ENCODE peak calls at places on chromosomes 1 and 21, in four cellular contexts. Z is K562, B is HepG2, C is GM12878. T is an unnamed sample.
A peak's percentile ranks its signal among the peaks of the same experiment; 100 is the strongest.

GRCh38 chr1:225883616-225884265 is 1.6 kb upstream of the TMEM63A start:
- DNase-seq in Z (peak; percentile 43), B (no peak), C (no peak), T (no peak)

GRCh38 chr1:190747643-190748186 is 270.1 kb upstream of the BRINP3 start:
- DNase-seq in Z (no peak), B (no peak), C (no peak), T (no peak)

GRCh38 chr1:108524676-108525075 is 35.2 kb upstream of the EEIG2 start:
- DNase-seq in Z (no peak), B (no peak), C (no peak), T (no peak)

GRCh38 chr21:36411301-36411700 is 26.1 kb downstream of the CHAF1B start:
- DNase-seq in Z (no peak), B (no peak), C (no peak), T (no peak)

GRCh38 chr21:42343963-42344510 is 6.8 kb downstream of the TFF2 start:
- DNase-seq in Z (no peak), B (no peak), C (no peak), T (no peak)

GRCh38 chr1:54485417-54485816 is 62.6 kb upstream of the ACOT11 start:
- DNase-seq in Z (no peak), B (no peak), C (no peak), T (no peak)

GRCh38 chr1:11746092-11746491 is 10.2 kb downstream of the AGTRAP start:
- DNase-seq in Z (no peak), B (no peak), C (no peak), T (no peak)

GRCh38 chr21:16419188-16419874 is 689.5 kb downstream of the USP25 start:
- DNase-seq in Z (no peak), B (peak; percentile 12), C (no peak), T (peak; percentile 6)

GRCh38 chr1:159922499-159923202 is 2.7 kb downstream of the TAGLN2 start:
- DNase-seq in Z (peak; percentile 56), B (no peak), C (no peak), T (no peak)

GRCh38 chr1:228243093-228243492 is 35.2 kb downstream of the OBSCN start:
- DNase-seq in Z (no peak), B (no peak), C (no peak), T (no peak)

GRCh38 chr1:85607913-85608250 is 27.3 kb downstream of the CCN1 start:
- DNase-seq in Z (no peak), B (no peak), C (no peak), T (no peak)

GRCh38 chr21:42520628-42521253 is 7.1 kb downstream of the SLC37A1 start:
- DNase-seq in Z (peak; percentile 68), B (no peak), C (no peak), T (peak; percentile 63)

GRCh38 chr1:87841332-87841731 is 512.7 kb downstream of the LMO4 start:
- DNase-seq in Z (no peak), B (no peak), C (no peak), T (no peak)

GRCh38 chr1:7207875-7208646 is 422.8 kb downstream of the CAMTA1 start:
- DNase-seq in Z (peak; percentile 72), B (peak; percentile 25), C (no peak), T (peak; percentile 90)

GRCh38 chr1:117644696-117645311 is 39.0 kb downstream of the TENT5C start:
- DNase-seq in Z (peak; percentile 88), B (no peak), C (no peak), T (no peak)

GRCh38 chr21:44255519-44255981 is 6.1 kb downstream of the DNMT3L start:
- DNase-seq in Z (no peak), B (no peak), C (no peak), T (no peak)

GRCh38 chr1:224789311-224789710 is 140.2 kb upstream of the DNAH14 start:
- DNase-seq in Z (no peak), B (no peak), C (no peak), T (no peak)

GRCh38 chr1:111971396-111971795 is 18.1 kb downstream of the KCND3 start:
- DNase-seq in Z (no peak), B (no peak), C (no peak), T (no peak)

GRCh38 chr1:157137051-157137772 is 983 bp downstream of the ETV3 start:
- DNase-seq in Z (peak; percentile 32), B (no peak), C (no peak), T (no peak)

GRCh38 chr1:212594640-212595039 is 13.9 kb upstream of the ATF3 start:
- DNase-seq in Z (no peak), B (no peak), C (no peak), T (no peak)

GRCh38 chr1:25197982-25198681 is 34.2 kb downstream of the SYF2 start:
- DNase-seq in Z (no peak), B (peak; percentile 82), C (no peak), T (no peak)

GRCh38 chr21:37758997-37759396 is 157.3 kb downstream of the KCNJ6 start:
- DNase-seq in Z (peak; percentile 54), B (peak; percentile 3), C (no peak), T (peak; percentile 86)

GRCh38 chr1:181148636-181149035 is 60.1 kb downstream of the IER5 start:
- DNase-seq in Z (no peak), B (no peak), C (no peak), T (no peak)

GRCh38 chr1:113616201-113616600 is 143.1 kb downstream of the PHTF1 start:
- DNase-seq in Z (no peak), B (no peak), C (no peak), T (no peak)

GRCh38 chr1:161989108-161989507 is 34.6 kb downstream of the OLFML2B start:
- DNase-seq in Z (no peak), B (no peak), C (no peak), T (no peak)

GRCh38 chr1:78619446-78619802 is 824 bp upstream of the IFI44L start:
- DNase-seq in Z (no peak), B (no peak), C (no peak), T (no peak)

GRCh38 chr1:21251773-21252471 is 38.3 kb downstream of the ECE1 start:
- DNase-seq in Z (no peak), B (peak; percentile 91), C (no peak), T (no peak)
- TF ChIP-seq JUNB in Z (no peak), B (no peak), C (no peak), T (no peak)

GRCh38 chr1:205398586-205398985 is 23.3 kb downstream of the LEMD1 start:
- DNase-seq in Z (no peak), B (no peak), C (no peak), T (no peak)

GRCh38 chr1:205395616-205396015 is 26.2 kb downstream of the LEMD1 start:
- DNase-seq in Z (no peak), B (no peak), C (no peak), T (no peak)

GRCh38 chr1:205391386-205391785 is 30.5 kb downstream of the LEMD1 start:
- DNase-seq in Z (no peak), B (peak; percentile 7), C (no peak), T (no peak)

GRCh38 chr1:205392650-205393049 is 29.2 kb downstream of the LEMD1 start:
- DNase-seq in Z (no peak), B (no peak), C (no peak), T (no peak)

GRCh38 chr1:205396972-205397616 is 24.8 kb downstream of the LEMD1 start:
- DNase-seq in Z (peak; percentile 76), B (peak; percentile 64), C (peak; percentile 8), T (peak; percentile 92)
- TF ChIP-seq CTCF in Z (peak; percentile 91), B (peak; percentile 87), C (peak; percentile 62), T (peak; percentile 97)

GRCh38 chr1:156019946-156020292 is 832 bp downstream of the SSR2 start:
- DNase-seq in Z (no peak), B (no peak), C (no peak), T (no peak)

GRCh38 chr1:156021954-156022353 is 1.2 kb upstream of the SSR2 start:
- DNase-seq in Z (no peak), B (no peak), C (no peak), T (no peak)

GRCh38 chr1:156020293-156021086 is at the start of gene SSR2:
- DNase-seq in Z (peak; percentile 94), B (peak; percentile 92), C (peak; percentile 76), T (peak; percentile 98)

GRCh38 chr1:156025873-156026272 is 5.1 kb upstream of the SSR2 start:
- DNase-seq in Z (peak; percentile 54), B (peak; percentile 62), C (no peak), T (peak; percentile 84)

DNA sequence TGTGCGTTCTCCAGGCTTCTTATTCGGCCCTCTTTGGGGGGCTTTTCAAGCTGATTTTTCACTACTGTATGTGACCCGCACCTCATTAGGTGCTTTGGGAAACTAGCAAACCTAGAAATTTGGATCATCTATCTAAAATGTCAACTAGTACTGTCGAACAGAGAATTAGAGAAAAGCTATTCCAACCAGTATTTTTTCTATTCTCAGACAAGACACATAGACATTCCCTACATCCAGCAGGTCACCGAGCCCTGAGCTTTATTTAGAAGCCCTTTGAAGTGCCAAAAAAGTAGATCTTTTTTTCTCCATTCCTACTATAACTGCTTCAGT is 301 bp upstream of the SSR2 start:
- DNase-seq in Z (no peak), B (no peak), C (no peak), T (no peak)
- TF ChIP-seq POLR2AphosphoS5 in Z (no peak), B (no peak), C (no peak), T (no peak)

GRCh38 chr1:1205769-1206375 is 520 bp downstream of the TNFRSF18 start:
- DNase-seq in Z (no peak), B (no peak), C (no peak), T (no peak)

GRCh38 chr1:1203561-1204424 is 2.6 kb downstream of the TNFRSF18 start:
- DNase-seq in Z (no peak), B (no peak), C (no peak), T (no peak)

GRCh38 chr1:1204425-1204920 is 1.9 kb downstream of the TNFRSF18 start:
- DNase-seq in Z (no peak), B (no peak), C (no peak), T (no peak)

GRCh38 chr1:1206376-1207253 is at the start of gene TNFRSF18:
- DNase-seq in Z (no peak), B (no peak), C (no peak), T (peak; percentile 68)

DNA sequence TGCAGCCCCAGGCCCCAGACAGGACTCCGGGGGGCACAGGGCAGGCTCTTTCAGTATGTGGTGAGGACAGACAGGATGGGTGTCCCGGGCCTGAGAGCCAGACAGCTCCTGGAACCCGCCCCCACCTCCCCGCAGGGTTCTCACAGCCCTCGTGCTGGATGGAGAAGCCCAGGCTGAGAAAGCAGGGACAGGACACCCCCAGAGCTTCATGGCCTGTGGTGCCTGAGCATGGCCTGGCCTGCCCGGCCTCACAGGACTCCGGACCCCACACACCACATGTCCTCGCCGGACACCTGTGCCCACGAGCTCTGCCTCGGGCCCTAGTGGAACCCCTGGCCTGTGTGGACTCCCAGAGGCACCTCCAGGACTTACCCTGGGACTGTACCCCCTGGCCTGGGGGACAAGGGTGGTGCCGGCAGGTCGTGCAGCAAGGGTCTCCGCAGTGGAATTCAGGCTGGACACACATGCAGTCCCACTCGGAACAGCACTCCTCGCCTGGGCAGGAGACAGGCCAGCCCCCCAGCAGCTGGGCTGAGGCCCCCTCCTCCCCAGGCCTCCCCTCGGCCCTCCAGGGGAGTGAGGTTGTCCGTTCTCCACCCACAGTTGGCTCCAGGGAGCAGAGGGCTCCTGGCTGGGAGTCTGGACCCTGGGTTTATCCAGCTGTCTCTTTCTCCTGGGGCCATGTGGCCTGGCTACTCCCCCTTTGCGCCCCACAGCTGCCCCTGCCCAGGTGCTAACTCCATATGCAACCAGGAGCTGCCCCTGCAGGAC is 1.2 kb downstream of the TNFRSF18 start:
- DNase-seq in Z (no peak), B (no peak), C (no peak), T (no peak)
- TF ChIP-seq JUNB in Z (no peak), B (no peak), C (no peak), T (no peak)

GRCh38 chr1:203217139-203217621 is 12.3 kb downstream of the CHIT1 start:
- DNase-seq in Z (peak; percentile 30), B (no peak), C (no peak), T (peak; percentile 73)
- TF ChIP-seq CTCF in Z (peak; percentile 33), B (no peak), C (no peak), T (peak; percentile 48)

T was measured in GM23338.